ENCODE peak calls at places on chromosomes 7 and 10, in ten cellular contexts. U, H, O, A, J, P, R, D, Q and I are unnamed samples.
A peak's percentile ranks its signal among the peaks of the same experiment; 100 is the strongest.

GRCh38 chr10:94088926-94089381 is 95.2 kb downstream of the PLCE1 start:
- DNase-seq in U (no peak), H (no peak), O (no peak), A (no peak), J (peak; percentile 23), P (no peak), R (peak; percentile 42), D (no peak), Q (no peak), I (no peak)

GRCh38 chr7:29564455-29565185 is 985 bp downstream of the PRR15 start:
- DNase-seq in U (no peak), H (peak; percentile 44), O (peak; percentile 62), A (no peak), J (peak; percentile 52), P (peak; percentile 20), R (peak; percentile 70), D (peak; percentile 68), Q (no peak), I (peak; percentile 46)

GRCh38 chr10:112712536-112712935 is 237.5 kb upstream of the TCF7L2 start:
- DNase-seq in U (no peak), H (no peak), O (no peak), A (no peak), J (no peak), P (no peak), R (no peak), D (no peak), Q (no peak), I (no peak)

GRCh38 chr10:33837736-33838135 is 503.3 kb upstream of the NRP1 start:
- DNase-seq in U (no peak), H (no peak), O (no peak), A (no peak), J (no peak), P (no peak), R (no peak), D (no peak), Q (no peak), I (no peak)

GRCh38 chr10:60521974-60522405 is 132.3 kb upstream of the ANK3 start:
- DNase-seq in U (no peak), H (no peak), O (no peak), A (no peak), J (peak; percentile 86), P (no peak), R (peak; percentile 35), D (no peak), Q (no peak), I (no peak)

GRCh38 chr10:100734295-100735086 is 10.9 kb upstream of the PAX2 start:
- DNase-seq in U (no peak), H (peak; percentile 20), O (no peak), A (no peak), J (no peak), P (no peak), R (no peak), D (no peak), Q (no peak), I (no peak)

GRCh38 chr7:127769137-127769536 is 117.1 kb downstream of the SND1 start:
- DNase-seq in U (no peak), H (no peak), O (no peak), A (no peak), J (no peak), P (no peak), R (no peak), D (no peak), Q (no peak), I (no peak)

GRCh38 chr10:132412316-132413192 is 15.6 kb downstream of the PWWP2B start:
- DNase-seq in U (no peak), H (no peak), O (no peak), A (no peak), J (no peak), P (no peak), R (no peak), D (no peak), Q (no peak), I (no peak)

GRCh38 chr7:40827217-40828085 is 692.6 kb downstream of the SUGCT start:
- DNase-seq in U (no peak), H (no peak), O (no peak), A (no peak), J (no peak), P (peak; percentile 5), R (peak; percentile 55), D (no peak), Q (no peak), I (no peak)

GRCh38 chr7:1865000-1865808 is 195.1 kb downstream of the ELFN1 start:
- DNase-seq in U (no peak), H (no peak), O (no peak), A (no peak), J (no peak), P (no peak), R (no peak), D (no peak), Q (no peak), I (no peak)

GRCh38 chr7:119664601-119665000 is 608.4 kb upstream of the KCND2 start:
- DNase-seq in U (no peak), H (no peak), O (no peak), A (no peak), J (peak; percentile 91), P (no peak), R (no peak), D (no peak), Q (no peak), I (no peak)

GRCh38 chr10:30581779-30582380 is 47.7 kb downstream of the LYZL2 start:
- DNase-seq in U (no peak), H (peak; percentile 46), O (peak; percentile 62), A (no peak), J (peak; percentile 33), P (peak; percentile 35), R (peak; percentile 52), D (peak; percentile 64), Q (no peak), I (peak; percentile 52)

GRCh38 chr7:360454-361100 is 70.6 kb downstream of the FOXL3 start:
- DNase-seq in U (no peak), H (no peak), O (no peak), A (no peak), J (no peak), P (no peak), R (peak; percentile 42), D (no peak), Q (no peak), I (no peak)

GRCh38 chr7:92824901-92825480 is 11.4 kb downstream of the CDK6 start:
- DNase-seq in U (no peak), H (no peak), O (no peak), A (no peak), J (no peak), P (no peak), R (no peak), D (no peak), Q (no peak), I (no peak)

GRCh38 chr10:69215405-69216176 is 4.5 kb upstream of the HKDC1 start:
- DNase-seq in U (no peak), H (no peak), O (peak; percentile 49), A (no peak), J (peak; percentile 69), P (no peak), R (no peak), D (no peak), Q (no peak), I (no peak)

GRCh38 chr10:110107430-110107829 is 99.6 kb downstream of the ADD3 start:
- DNase-seq in U (no peak), H (no peak), O (no peak), A (no peak), J (no peak), P (no peak), R (no peak), D (no peak), Q (no peak), I (no peak)

GRCh38 chr10:29613791-29614190 is 21.0 kb downstream of the SVIL start:
- DNase-seq in U (no peak), H (no peak), O (no peak), A (no peak), J (no peak), P (no peak), R (no peak), D (no peak), Q (no peak), I (no peak)

GRCh38 chr10:99967961-99968360 is 41.8 kb downstream of the DNMBP start:
- DNase-seq in U (no peak), H (no peak), O (no peak), A (no peak), J (no peak), P (no peak), R (no peak), D (no peak), Q (no peak), I (no peak)

GRCh38 chr10:86004310-86004709 is 362.3 kb downstream of the GRID1 start:
- DNase-seq in U (no peak), H (no peak), O (no peak), A (no peak), J (no peak), P (no peak), R (no peak), D (no peak), Q (no peak), I (no peak)

GRCh38 chr10:75016290-75016689 is 95.2 kb upstream of the SAMD8 start:
- DNase-seq in U (no peak), H (no peak), O (no peak), A (no peak), J (no peak), P (no peak), R (no peak), D (no peak), Q (no peak), I (no peak)